ENCODE peak calls at places on chromosomes 7 and 10, in six cellular contexts. X is WERI-Rb-1, L is A549, Y is neural crest cell, J is WTC11, U is sigmoid colon. A is an unnamed sample.

GRCh38 chr10:124693801-124694416 is 50.3 kb downstream of the FAM53B start:
- DNase-seq in X (no peak), L (no peak), Y (no peak), J (no peak), U (peak; percentile 85), A (no peak)

GRCh38 chr10:47024046-47024322 is 112.8 kb downstream of the PTPN20 start:
- DNase-seq in X (no peak), L (no peak), Y (no peak), J (no peak), U (no peak), A (no peak)

GRCh38 chr10:65033957-65034356 is 1512.8 kb downstream of the REEP3 start:
- DNase-seq in X (no peak), L (no peak), Y (no peak), J (no peak), U (no peak), A (no peak)

GRCh38 chr7:27154369-27154768 is 2.0 kb upstream of the HOXA3 start:
- DNase-seq in X (no peak), L (no peak), Y (no peak), J (no peak), U (peak; percentile 61), A (no peak)

GRCh38 chr7:51034531-51035264 is 252.0 kb upstream of the GRB10 start:
- DNase-seq in X (no peak), L (no peak), Y (no peak), J (no peak), U (no peak), A (no peak)

GRCh38 chr7:116698930-116699722 is 27.1 kb downstream of the MET start:
- DNase-seq in X (no peak), L (no peak), Y (no peak), J (no peak), U (no peak), A (no peak)

GRCh38 chr10:80161321-80162084 is 29.0 kb downstream of the PLAC9 start:
- DNase-seq in X (no peak), L (no peak), Y (no peak), J (no peak), U (no peak), A (no peak)

GRCh38 chr10:13907570-13907969 is 320.8 kb downstream of the PRPF18 start:
- DNase-seq in X (no peak), L (no peak), Y (no peak), J (no peak), U (no peak), A (no peak)

GRCh38 chr10:2844925-2845324 is 222.4 kb upstream of the PFKP start:
- DNase-seq in X (peak; percentile 70), L (no peak), Y (no peak), J (no peak), U (no peak), A (no peak)

GRCh38 chr7:99140813-99141212 is 3.1 kb downstream of the SMURF1 start:
- DNase-seq in X (no peak), L (no peak), Y (no peak), J (no peak), U (no peak), A (no peak)

GRCh38 chr7:20189852-20190251 is 27.3 kb downstream of the MACC1 start:
- DNase-seq in X (no peak), L (no peak), Y (no peak), J (no peak), U (no peak), A (no peak)

GRCh38 chr10:125084191-125085186 is 75.9 kb downstream of the CTBP2 start:
- DNase-seq in X (peak; percentile 35), L (peak; percentile 99), Y (no peak), J (no peak), U (peak; percentile 65), A (no peak)

GRCh38 chr7:112550468-112551060 is 69.8 kb downstream of the LSMEM1 start:
- DNase-seq in X (peak; percentile 20), L (peak; percentile 34), Y (peak; percentile 12), J (no peak), U (no peak), A (no peak)

GRCh38 chr10:81680374-81680773 is 194.6 kb upstream of the NRG3 start:
- DNase-seq in X (no peak), L (no peak), Y (no peak), J (no peak), U (no peak), A (no peak)

GRCh38 chr7:6279937-6280336 is 7.5 kb upstream of the CYTH3 start:
- DNase-seq in X (no peak), L (no peak), Y (no peak), J (no peak), U (peak; percentile 35), A (no peak)

GRCh38 chr10:131211965-131212619 is 99.4 kb downstream of the TCERG1L start:
- DNase-seq in X (no peak), L (no peak), Y (no peak), J (no peak), U (no peak), A (no peak)

GRCh38 chr7:27784399-27785053 is 44.6 kb downstream of the TAX1BP1 start:
- DNase-seq in X (no peak), L (peak; percentile 48), Y (peak; percentile 14), J (no peak), U (no peak), A (no peak)

GRCh38 chr10:111207525-111207924 is 130.7 kb downstream of the ADRA2A start:
- DNase-seq in X (no peak), L (no peak), Y (no peak), J (peak; percentile 42), U (no peak), A (no peak)

GRCh38 chr10:28661035-28661434 is 16.3 kb upstream of the BAMBI start:
- DNase-seq in X (no peak), L (no peak), Y (no peak), J (no peak), U (no peak), A (no peak)

GRCh38 chr7:24141876-24142509 is 142.0 kb upstream of the NPY start:
- DNase-seq in X (no peak), L (no peak), Y (no peak), J (no peak), U (no peak), A (no peak)

GRCh38 chr7:7761340-7761973 is 43.0 kb upstream of the RPA3 start:
- DNase-seq in X (no peak), L (peak; percentile 12), Y (no peak), J (no peak), U (no peak), A (no peak)

GRCh38 chr7:100607111-100607510 is 4.9 kb downstream of the PCOLCE start:
- DNase-seq in X (no peak), L (no peak), Y (no peak), J (no peak), U (no peak), A (no peak)

GRCh38 chr7:100613447-100614185 is 1.3 kb downstream of the MOSPD3 start:
- DNase-seq in X (no peak), L (no peak), Y (no peak), J (no peak), U (no peak), A (no peak)

GRCh38 chr7:100611983-100612729 is at the start of gene MOSPD3:
- DNase-seq in X (peak; percentile 98), L (peak; percentile 100), Y (peak; percentile 98), J (peak; percentile 99), U (peak; percentile 100), A (peak; percentile 97)

GRCh38 chr7:100614308-100614861 is 2.0 kb downstream of the MOSPD3 start:
- DNase-seq in X (no peak), L (no peak), Y (no peak), J (no peak), U (no peak), A (no peak)

GRCh38 chr7:100612730-100613446 is 548 bp downstream of the MOSPD3 start:
- DNase-seq in X (peak; percentile 34), L (no peak), Y (no peak), J (peak; percentile 46), U (no peak), A (peak; percentile 27)
- TF ChIP-seq CTCF in X (peak; percentile 46), L (no peak), Y (peak; percentile 27), J (no peak), U (no peak), A (peak; percentile 22)

GRCh38 chr10:6841746-6842145 is 261.7 kb upstream of the PRKCQ start:
- DNase-seq in X (no peak), L (no peak), Y (no peak), J (no peak), U (no peak), A (no peak)

GRCh38 chr10:6844251-6844650 is 264.2 kb upstream of the PRKCQ start:
- DNase-seq in X (no peak), L (no peak), Y (no peak), J (no peak), U (no peak), A (no peak)

GRCh38 chr10:6840766-6841165 is 260.7 kb upstream of the PRKCQ start:
- DNase-seq in X (no peak), L (no peak), Y (no peak), J (no peak), U (no peak), A (no peak)

GRCh38 chr10:6842722-6843121 is 262.6 kb upstream of the PRKCQ start:
- DNase-seq in X (no peak), L (no peak), Y (no peak), J (no peak), U (no peak), A (no peak)

GRCh38 chr10:6843477-6843876 is 263.4 kb upstream of the PRKCQ start:
- DNase-seq in X (no peak), L (no peak), Y (no peak), J (no peak), U (no peak), A (no peak)
- TF ChIP-seq CTCF in X (no peak), L (no peak), Y (no peak), J (no peak), U (no peak), A (no peak)

GRCh38 chr7:80532153-80532552 is 20.3 kb upstream of the GNAT3 start:
- DNase-seq in X (no peak), L (no peak), Y (no peak), J (no peak), U (no peak), A (no peak)

GRCh38 chr7:80529362-80529761 is 17.5 kb upstream of the GNAT3 start:
- DNase-seq in X (no peak), L (no peak), Y (no peak), J (no peak), U (no peak), A (no peak)

GRCh38 chr7:80533287-80533686 is 21.4 kb upstream of the GNAT3 start:
- DNase-seq in X (no peak), L (no peak), Y (no peak), J (no peak), U (no peak), A (no peak)

GRCh38 chr7:80528689-80529088 is 16.8 kb upstream of the GNAT3 start:
- DNase-seq in X (no peak), L (no peak), Y (no peak), J (no peak), U (no peak), A (no peak)

DNA sequence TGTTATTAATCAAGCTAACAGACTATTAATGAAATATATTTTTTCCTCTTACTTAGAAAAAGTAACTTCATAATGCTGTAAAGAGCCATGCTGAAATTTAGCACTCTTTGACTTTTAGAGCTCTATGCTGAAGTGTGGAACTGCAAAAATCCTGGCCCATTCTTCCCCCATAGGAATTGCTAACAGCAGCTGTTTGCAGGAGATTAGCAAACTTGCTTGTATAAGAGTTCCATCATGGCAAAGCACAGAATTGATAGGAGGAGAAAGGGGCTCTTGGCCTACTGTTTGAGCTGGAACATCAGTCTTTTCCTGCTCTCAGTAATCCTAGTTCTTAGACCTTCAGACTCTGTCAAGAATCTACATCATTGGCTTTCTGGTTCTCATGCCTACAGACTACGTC is 18.3 kb upstream of the GNAT3 start:
- DNase-seq in X (no peak), L (no peak), Y (no peak), J (no peak), U (no peak), A (no peak)
- TF ChIP-seq CTCF in X (no peak), L (no peak), Y (no peak), J (no peak), U (no peak), A (no peak)

GRCh38 chr10:11260136-11260535 is 242.5 kb downstream of the CELF2 start:
- DNase-seq in X (peak; percentile 8), L (no peak), Y (no peak), J (no peak), U (no peak), A (no peak)
- TF ChIP-seq CTCF in X (no peak), L (no peak), Y (peak; percentile 33), J (no peak), U (no peak), A (peak; percentile 26)

A was measured in progenitor cell of endocrine pancreas.